ENCODE peak calls at places on chromosome 19, in nine cellular contexts. K, T, G, F, I, J, P, M and Q are unnamed samples. For H3K4me1, the result is how much of the 10 kb centered on the place peaks cover.

GRCh38 chr19:57241181-57241580 is 749 bp downstream of the ZNF805 start:
- DNase-seq in K (no peak), T (no peak), G (no peak), F (no peak), I (no peak), J (no peak), P (no peak), M (no peak), Q (peak)

GRCh38 chr19:41431426-41432386 is 4.5 kb upstream of the B3GNT8 start:
- DNase-seq in K (no peak), T (no peak), G (no peak), F (no peak), I (no peak), J (no peak), P (no peak), M (peak), Q (no peak)

GRCh38 chr19:53908933-53909415 is at the start of gene CACNG7:
- DNase-seq in K (no peak), T (no peak), G (no peak), F (no peak), I (no peak), J (no peak), P (no peak), M (no peak), Q (no peak)

GRCh38 chr19:12783849-12784393 is 7.4 kb upstream of the JUNB start:
- DNase-seq in K (peak), T (peak), G (peak), F (no peak), I (peak), J (no peak), P (peak), M (peak), Q (no peak)

GRCh38 chr19:2798733-2799132 is 13.4 kb downstream of the THOP1 start:
- DNase-seq in K (no peak), T (no peak), G (no peak), F (no peak), I (peak), J (no peak), P (no peak), M (peak), Q (no peak)

GRCh38 chr19:46746281-46746965 is at the start of gene STRN4:
- DNase-seq in K (no peak), T (no peak), G (no peak), F (peak), I (peak), J (no peak), P (no peak), M (peak), Q (no peak)

GRCh38 chr19:6464070-6464873 is at the start of gene CRB3:
- DNase-seq in K (peak), T (peak), G (peak), F (peak), I (peak), J (no peak), P (peak), M (no peak), Q (no peak)

GRCh38 chr19:39411006-39411831 is 1.2 kb upstream of the PLEKHG2 start:
- DNase-seq in K (peak), T (peak), G (no peak), F (no peak), I (peak), J (no peak), P (peak), M (no peak), Q (no peak)

GRCh38 chr19:29375429-29376093 is 150.2 kb upstream of the VSTM2B start:
- DNase-seq in K (peak), T (peak), G (no peak), F (no peak), I (no peak), J (no peak), P (peak), M (no peak), Q (no peak)

GRCh38 chr19:30105723-30106122 is 163.7 kb downstream of the URI1 start:
- DNase-seq in K (no peak), T (no peak), G (no peak), F (no peak), I (no peak), J (no peak), P (no peak), M (no peak), Q (no peak)

GRCh38 chr19:31269425-31270127 is 79.7 kb downstream of the TSHZ3 start:
- DNase-seq in K (no peak), T (no peak), G (no peak), F (no peak), I (no peak), J (no peak), P (no peak), M (no peak), Q (no peak)

GRCh38 chr19:35757231-35757748 is 461 bp upstream of the HSPB6 start:
- DNase-seq in K (peak), T (peak), G (peak), F (peak), I (peak), J (peak), P (peak), M (peak), Q (peak)

GRCh38 chr19:49676136-49676689 is 858 bp upstream of the PRMT1 start:
- DNase-seq in K (peak), T (no peak), G (no peak), F (peak), I (peak), J (no peak), P (peak), M (peak), Q (no peak)

GRCh38 chr19:41309225-41310030 is 544 bp upstream of the CCDC97 start:
- DNase-seq in K (no peak), T (no peak), G (no peak), F (no peak), I (no peak), J (no peak), P (no peak), M (no peak), Q (no peak)

GRCh38 chr19:41877490-41877876 is 404 bp downstream of the CD79A start:
- DNase-seq in K (no peak), T (no peak), G (no peak), F (no peak), I (no peak), J (no peak), P (no peak), M (no peak), Q (no peak)

GRCh38 chr19:12139309-12139708 is 841 bp downstream of the ZNF20 start:
- DNase-seq in K (no peak), T (no peak), G (no peak), F (no peak), I (no peak), J (no peak), P (no peak), M (no peak), Q (no peak)

GRCh38 chr19:29098863-29099481 is 114.0 kb downstream of the UQCRFS1 start:
- DNase-seq in K (peak), T (peak), G (peak), F (peak), I (peak), J (peak), P (peak), M (peak), Q (peak)

GRCh38 chr19:18742324-18742723 is 48.8 kb downstream of the COMP start:
- DNase-seq in K (no peak), T (no peak), G (no peak), F (no peak), I (no peak), J (no peak), P (no peak), M (no peak), Q (no peak)

GRCh38 chr19:42114412-42114811 is 17.8 kb downstream of the POU2F2 start:
- DNase-seq in K (no peak), T (no peak), G (no peak), F (no peak), I (peak), J (no peak), P (no peak), M (no peak), Q (no peak)

GRCh38 chr19:49712397-49712859 is 21.5 kb downstream of the CPT1C start:
- DNase-seq in K (no peak), T (peak), G (no peak), F (peak), I (peak), J (no peak), P (peak), M (peak), Q (no peak)

GRCh38 chr19:13154241-13154778 is 4.1 kb downstream of the IER2 start:
- DNase-seq in K (peak), T (peak), G (peak), F (no peak), I (peak), J (peak), P (peak), M (peak), Q (peak)

GRCh38 chr19:40745402-40745780 is 4.9 kb downstream of the ACTMAP start:
- DNase-seq in K (no peak), T (no peak), G (no peak), F (no peak), I (no peak), J (no peak), P (no peak), M (no peak), Q (no peak)

GRCh38 chr19:3609779-3610719 is 3.4 kb upstream of the TBXA2R start:
- DNase-seq in K (no peak), T (no peak), G (peak), F (no peak), I (no peak), J (no peak), P (no peak), M (no peak), Q (no peak)

DNA sequence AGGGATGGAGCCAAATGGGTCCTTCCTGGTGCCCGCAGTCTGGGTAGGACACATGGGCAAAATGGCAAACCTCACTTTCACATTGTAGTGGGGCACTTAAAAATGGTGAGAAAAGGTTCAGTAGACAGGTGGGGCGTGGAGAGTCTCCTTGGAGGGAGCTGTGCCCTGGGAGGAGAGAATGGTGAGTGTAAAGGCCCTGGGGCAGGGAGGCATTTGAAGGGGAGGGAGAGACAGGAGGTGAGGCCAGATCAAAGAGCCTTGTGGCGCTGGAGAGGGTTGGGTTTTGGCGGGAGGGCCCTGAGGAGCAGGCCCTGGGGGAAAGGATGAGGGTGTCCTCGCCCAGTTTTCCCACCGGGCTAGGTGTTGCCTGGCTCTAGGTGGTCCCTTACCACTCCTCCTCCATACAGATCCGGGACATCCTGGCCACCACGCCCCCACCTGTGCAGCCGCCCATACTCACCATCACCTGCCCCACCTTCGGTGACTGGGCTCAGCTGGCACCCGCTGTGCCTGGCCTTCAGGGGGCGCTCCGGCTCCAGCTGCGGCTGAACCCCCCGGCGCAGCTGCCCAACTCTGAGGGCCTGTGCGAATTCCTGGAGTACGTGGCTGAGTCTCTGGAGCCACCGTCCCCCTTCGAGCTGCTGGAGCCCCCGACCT is 6.3 kb downstream of the MAP1S start:
- DNase-seq in K (no peak), T (no peak), G (no peak), F (no peak), I (no peak), J (no peak), P (no peak), M (no peak), Q (no peak)
- TF ChIP-seq CTCF in K (no peak), T (no peak), G (peak), F (peak), I (no peak), J (no peak), P (no peak), M (no peak), Q (no peak)

GRCh38 chr19:52687658-52688057 is 47.2 kb downstream of the ZNF611 start:
- DNase-seq in K (no peak), T (no peak), G (no peak), F (no peak), I (no peak), J (no peak), P (no peak), M (no peak), Q (no peak)

GRCh38 chr19:52690395-52691214 is 44.2 kb downstream of the ZNF611 start:
- DNase-seq in K (peak), T (peak), G (peak), F (no peak), I (peak), J (peak), P (peak), M (peak), Q (peak)

GRCh38 chr19:52689804-52690394 is 44.9 kb downstream of the ZNF611 start:
- DNase-seq in K (peak), T (peak), G (peak), F (no peak), I (peak), J (peak), P (peak), M (peak), Q (peak)

GRCh38 chr19:52688335-52688734 is 46.5 kb downstream of the ZNF611 start:
- DNase-seq in K (no peak), T (no peak), G (no peak), F (no peak), I (no peak), J (no peak), P (no peak), M (no peak), Q (no peak)

GRCh38 chr19:52685811-52686210 is 47.7 kb upstream of the ZNF83 start:
- DNase-seq in K (no peak), T (no peak), G (no peak), F (no peak), I (no peak), J (no peak), P (no peak), M (no peak), Q (no peak)
- H3K4me1 ChIP-seq in K (under half), T (under half), G (under half), F (under half), I (under half), J (under half), P (under half), M (under half), Q (under half)

GRCh38 chr19:1514295-1514661 is 1.5 kb upstream of the ADAMTSL5 start:
- DNase-seq in K (no peak), T (no peak), G (no peak), F (no peak), I (no peak), J (no peak), P (no peak), M (no peak), Q (no peak)

GRCh38 chr19:1513492-1514294 is 874 bp upstream of the ADAMTSL5 start:
- DNase-seq in K (no peak), T (no peak), G (no peak), F (peak), I (peak), J (no peak), P (peak), M (peak), Q (no peak)

GRCh38 chr19:1511318-1511988 is 1.4 kb downstream of the ADAMTSL5 start:
- DNase-seq in K (no peak), T (no peak), G (no peak), F (no peak), I (no peak), J (no peak), P (no peak), M (no peak), Q (no peak)

GRCh38 chr19:1511989-1512338 is 855 bp downstream of the ADAMTSL5 start:
- DNase-seq in K (no peak), T (no peak), G (no peak), F (no peak), I (no peak), J (no peak), P (no peak), M (no peak), Q (no peak)

GRCh38 chr19:1512671-1513491 is at the start of gene ADAMTSL5:
- DNase-seq in K (no peak), T (no peak), G (no peak), F (peak), I (no peak), J (no peak), P (peak), M (peak), Q (no peak)
- TF ChIP-seq CTCF in K (no peak), T (no peak), G (peak), F (peak), I (no peak), J (no peak), P (no peak), M (no peak), Q (no peak)

DNA sequence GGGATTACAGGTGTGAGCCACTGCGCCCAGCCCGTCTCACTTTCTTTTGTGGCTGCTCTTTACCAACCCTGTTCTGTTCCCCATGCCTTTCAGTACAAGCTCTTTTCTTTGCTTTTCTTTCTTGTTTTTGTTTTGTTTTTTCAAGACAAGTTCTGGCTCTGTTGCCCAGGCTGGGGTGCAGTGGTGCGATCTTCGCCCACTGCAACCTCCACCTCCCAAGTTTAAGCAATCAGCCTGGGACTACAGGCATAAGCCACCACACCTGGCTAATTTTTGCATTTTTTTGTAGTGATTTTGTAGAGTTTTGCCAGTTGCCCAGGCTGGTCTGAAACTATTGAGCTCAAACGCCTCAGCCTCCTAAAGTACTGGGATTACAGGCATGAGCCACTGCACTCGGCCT is 3.7 kb downstream of the CERS4 start:
- DNase-seq in K (no peak), T (no peak), G (no peak), F (no peak), I (no peak), J (no peak), P (no peak), M (no peak), Q (no peak)
- H3K4me1 ChIP-seq in K (under half), T (under half), G (under half), F (under half), I (half or more), J (under half), P (under half), M (under half), Q (under half)

DNA sequence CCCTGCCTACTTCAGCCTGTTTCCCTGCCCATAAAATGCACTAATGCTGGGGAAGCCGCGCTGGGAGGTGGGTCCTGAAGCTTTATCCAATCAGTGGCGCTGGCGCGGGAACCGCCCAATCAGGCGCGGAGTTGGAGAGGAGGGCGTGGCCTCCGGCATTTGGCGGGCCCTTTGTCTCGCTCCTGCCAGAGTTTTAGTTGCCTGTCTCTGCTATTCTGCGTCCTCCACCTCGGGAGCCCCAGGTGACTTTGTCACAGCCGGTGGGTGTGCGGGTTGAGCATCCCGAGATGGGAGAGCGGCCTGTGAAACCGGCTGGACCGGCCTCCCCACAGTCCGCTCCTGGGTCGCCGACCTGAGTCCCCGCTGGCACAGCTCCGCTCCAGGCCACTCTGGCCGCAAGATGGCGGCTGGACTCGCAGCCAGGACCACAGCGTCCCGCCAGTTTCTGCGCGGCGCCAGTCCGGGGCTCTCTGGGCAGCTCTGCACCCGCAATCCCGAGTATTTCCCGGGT is 30.7 kb upstream of the ZNF429 start:
- DNase-seq in K (peak), T (peak), G (no peak), F (no peak), I (peak), J (peak), P (peak), M (peak), Q (no peak)
- TF ChIP-seq CTCF in K (no peak), T (no peak), G (no peak), F (no peak), I (no peak), J (no peak), P (no peak), M (peak), Q (no peak)